ENCODE peak calls at places on chromosomes 13 and 19, in four cellular contexts. One of them, this sample, is unnamed. For H3K27me3, the result is how much of the 10 kb centered on the place peaks cover.

GRCh38 chr13:113555141-113555540 is 29.4 kb upstream of the TFDP1 start:
- DNase-seq in AG04450: no peak
- DNase-seq in IMR-90: no peak
- DNase-seq in Caco-2: no peak
- DNase-seq in this sample: no peak

GRCh38 chr13:20869540-20869939 is 33.0 kb downstream of the XPO4 start:
- DNase-seq in AG04450: no peak
- DNase-seq in IMR-90: peak
- DNase-seq in Caco-2: no peak
- DNase-seq in this sample: no peak

GRCh38 chr13:44819245-44819644 is 170.0 kb downstream of the NUFIP1 start:
- DNase-seq in AG04450: peak
- DNase-seq in IMR-90: peak
- DNase-seq in Caco-2: no peak
- DNase-seq in this sample: peak

GRCh38 chr13:84962141-84962750 is 837.0 kb downstream of the SLITRK6 start:
- DNase-seq in AG04450: no peak
- DNase-seq in IMR-90: no peak
- DNase-seq in Caco-2: no peak
- DNase-seq in this sample: no peak

GRCh38 chr13:104641309-104641708 is 1575.1 kb upstream of the SLC10A2 start:
- DNase-seq in AG04450: no peak
- DNase-seq in IMR-90: peak
- DNase-seq in Caco-2: no peak
- DNase-seq in this sample: no peak

GRCh38 chr13:113650275-113650674 is 7.7 kb downstream of the ATP4B start:
- DNase-seq in AG04450: no peak
- DNase-seq in IMR-90: no peak
- DNase-seq in Caco-2: peak
- DNase-seq in this sample: no peak

GRCh38 chr19:3178377-3178972 is at the start of gene S1PR4:
- DNase-seq in AG04450: no peak
- DNase-seq in IMR-90: no peak
- DNase-seq in Caco-2: no peak
- DNase-seq in this sample: no peak

GRCh38 chr13:24716011-24716410 is 35.8 kb downstream of the ATP12A start:
- DNase-seq in AG04450: no peak
- DNase-seq in IMR-90: no peak
- DNase-seq in Caco-2: no peak
- DNase-seq in this sample: no peak

GRCh38 chr19:44607917-44608316 is 5.4 kb upstream of the IGSF23 start:
- DNase-seq in AG04450: no peak
- DNase-seq in IMR-90: no peak
- DNase-seq in Caco-2: no peak
- DNase-seq in this sample: no peak

GRCh38 chr19:53982611-53983010 is 8.8 kb upstream of the CACNG6 start:
- DNase-seq in AG04450: no peak
- DNase-seq in IMR-90: no peak
- DNase-seq in Caco-2: no peak
- DNase-seq in this sample: no peak

GRCh38 chr19:17632577-17632976 is 55.6 kb downstream of the UNC13A start:
- DNase-seq in AG04450: no peak
- DNase-seq in IMR-90: no peak
- DNase-seq in Caco-2: no peak
- DNase-seq in this sample: no peak

GRCh38 chr13:23901365-23901764 is 4.1 kb upstream of the C1QTNF9B start:
- DNase-seq in AG04450: no peak
- DNase-seq in IMR-90: peak
- DNase-seq in Caco-2: no peak
- DNase-seq in this sample: no peak

GRCh38 chr13:36275190-36276002 is 22.2 kb downstream of the CCDC169 start:
- DNase-seq in AG04450: peak
- DNase-seq in IMR-90: peak
- DNase-seq in Caco-2: no peak
- DNase-seq in this sample: peak

GRCh38 chr13:111872475-111873150 is 194.3 kb upstream of the SOX1 start:
- DNase-seq in AG04450: no peak
- DNase-seq in IMR-90: no peak
- DNase-seq in Caco-2: no peak
- DNase-seq in this sample: no peak

GRCh38 chr19:13399746-13400145 is 106.5 kb downstream of the CACNA1A start:
- DNase-seq in AG04450: no peak
- DNase-seq in IMR-90: no peak
- DNase-seq in Caco-2: no peak
- DNase-seq in this sample: no peak

GRCh38 chr19:13398780-13399726 is 107.2 kb downstream of the CACNA1A start:
- DNase-seq in AG04450: peak
- DNase-seq in IMR-90: peak
- DNase-seq in Caco-2: no peak
- DNase-seq in this sample: peak

GRCh38 chr19:13398182-13398581 is 108.1 kb downstream of the CACNA1A start:
- DNase-seq in AG04450: no peak
- DNase-seq in IMR-90: no peak
- DNase-seq in Caco-2: no peak
- DNase-seq in this sample: no peak

GRCh38 chr19:13401388-13401787 is 104.9 kb downstream of the CACNA1A start:
- DNase-seq in AG04450: no peak
- DNase-seq in IMR-90: peak
- DNase-seq in Caco-2: peak
- DNase-seq in this sample: no peak

DNA sequence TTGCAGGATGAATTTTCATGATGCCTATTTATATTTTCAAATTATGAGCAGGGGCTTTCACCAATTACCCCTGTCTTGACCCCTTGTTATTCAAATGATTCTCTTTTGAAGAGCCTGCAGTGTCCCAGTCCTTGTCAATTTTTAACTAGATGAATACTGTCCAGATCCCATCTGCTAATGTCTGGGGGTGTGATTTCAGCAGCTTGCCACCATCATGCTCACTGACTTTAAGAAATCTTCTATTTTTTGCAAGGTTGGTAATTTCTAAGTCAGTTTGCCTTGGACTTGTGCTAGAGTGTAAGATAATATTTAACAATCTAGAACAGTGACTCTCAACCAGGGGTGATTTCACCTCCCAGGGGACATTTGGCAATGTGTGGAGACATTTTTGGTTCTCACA is 106.0 kb downstream of the CACNA1A start:
- DNase-seq in AG04450: no peak
- DNase-seq in IMR-90: no peak
- DNase-seq in Caco-2: no peak
- DNase-seq in this sample: no peak
- H3K27me3 ChIP-seq in AG04450: under half
- H3K27me3 ChIP-seq in IMR-90: under half
- H3K27me3 ChIP-seq in Caco-2: under half
- H3K27me3 ChIP-seq in this sample: under half

GRCh38 chr19:35860436-35860817 is 3.7 kb downstream of the KIRREL2 start:
- DNase-seq in AG04450: no peak
- DNase-seq in IMR-90: no peak
- DNase-seq in Caco-2: no peak
- DNase-seq in this sample: no peak

GRCh38 chr19:35858311-35858710 is 1.6 kb downstream of the KIRREL2 start:
- DNase-seq in AG04450: no peak
- DNase-seq in IMR-90: no peak
- DNase-seq in Caco-2: no peak
- DNase-seq in this sample: no peak

GRCh38 chr19:35860818-35861639 is 4.3 kb downstream of the KIRREL2 start:
- DNase-seq in AG04450: no peak
- DNase-seq in IMR-90: no peak
- DNase-seq in Caco-2: peak
- DNase-seq in this sample: no peak

GRCh38 chr19:35861640-35862160 is 5.0 kb downstream of the KIRREL2 start:
- DNase-seq in AG04450: no peak
- DNase-seq in IMR-90: no peak
- DNase-seq in Caco-2: no peak
- DNase-seq in this sample: no peak

GRCh38 chr19:35859414-35859813 is 2.7 kb downstream of the KIRREL2 start:
- DNase-seq in AG04450: no peak
- DNase-seq in IMR-90: no peak
- DNase-seq in Caco-2: no peak
- DNase-seq in this sample: no peak
- H3K27me3 ChIP-seq in AG04450: half or more
- H3K27me3 ChIP-seq in IMR-90: half or more
- H3K27me3 ChIP-seq in Caco-2: under half
- H3K27me3 ChIP-seq in this sample: half or more

DNA sequence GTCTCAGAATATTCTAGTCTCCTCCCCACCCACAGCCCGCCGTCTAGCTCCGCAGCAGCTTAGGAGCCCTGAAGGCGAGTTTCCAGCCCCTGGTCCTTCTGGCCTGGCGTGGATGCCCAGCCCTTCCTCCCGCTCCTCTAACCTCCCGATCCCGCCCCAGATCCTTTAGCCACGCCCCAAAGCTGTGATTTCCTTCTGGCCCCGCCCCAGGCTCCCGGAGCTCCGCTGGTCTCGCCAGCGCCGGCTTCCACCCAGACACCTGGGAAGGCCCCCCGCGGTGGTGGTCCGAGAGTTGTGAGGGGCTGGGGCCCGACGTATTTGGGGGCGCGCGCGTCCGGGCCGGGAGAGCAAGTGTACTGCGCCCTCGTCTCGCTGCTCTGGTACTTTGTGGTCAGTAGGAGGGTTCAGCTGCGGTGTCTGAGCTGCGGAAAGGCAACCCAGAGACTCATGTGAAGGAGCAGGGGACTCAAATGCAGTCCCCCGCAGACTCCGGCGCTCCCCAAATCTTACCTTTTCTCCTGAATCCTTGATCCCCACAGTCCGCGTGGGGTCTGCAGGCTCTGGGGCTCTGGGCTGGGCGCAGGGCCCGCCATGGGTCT is at the start of gene CGB7:
- DNase-seq in AG04450: no peak
- DNase-seq in IMR-90: peak
- DNase-seq in Caco-2: peak
- DNase-seq in this sample: peak
- H3K27me3 ChIP-seq in AG04450: under half
- H3K27me3 ChIP-seq in IMR-90: under half
- H3K27me3 ChIP-seq in Caco-2: under half
- H3K27me3 ChIP-seq in this sample: under half

GRCh38 chr19:1736280-1736679 is 17.0 kb upstream of the ONECUT3 start:
- DNase-seq in AG04450: no peak
- DNase-seq in IMR-90: no peak
- DNase-seq in Caco-2: no peak
- DNase-seq in this sample: no peak
- H3K27me3 ChIP-seq in AG04450: under half
- H3K27me3 ChIP-seq in IMR-90: half or more
- H3K27me3 ChIP-seq in Caco-2: under half
- H3K27me3 ChIP-seq in this sample: half or more

GRCh38 chr13:27918918-27919255 is 913 bp upstream of the PDX1 start:
- DNase-seq in AG04450: no peak
- DNase-seq in IMR-90: no peak
- DNase-seq in Caco-2: no peak
- DNase-seq in this sample: no peak
- H3K27me3 ChIP-seq in AG04450: half or more
- H3K27me3 ChIP-seq in IMR-90: half or more
- H3K27me3 ChIP-seq in Caco-2: under half
- H3K27me3 ChIP-seq in this sample: half or more